ENCODE peak calls at places on chromosomes 5 and 9, in five cellular contexts. A is adipocyte; S is EH; O is stimulated activated CD4-positive, alpha-beta T cell treated with anti-CD3 and anti-CD28 coated beads, Interleukin-4, amount 100 ng/mL, for 4 hours; E is putamen. P is an unnamed sample.

GRCh38 chr5:135441919-135442318 is 5.2 kb downstream of the DCANP1 start:
- DNase-seq in A (no peak), S (no peak), O (no peak), E (no peak), P (no peak)

GRCh38 chr9:133883356-133883755 is 108.8 kb downstream of the VAV2 start:
- DNase-seq in A (no peak), S (no peak), O (no peak), E (no peak), P (peak)

GRCh38 chr5:176831425-176831824 is 21.1 kb downstream of the UNC5A start:
- DNase-seq in A (no peak), S (no peak), O (no peak), E (no peak), P (no peak)

GRCh38 chr5:91538179-91538578 is 155.1 kb upstream of the ARRDC3 start:
- DNase-seq in A (no peak), S (no peak), O (no peak), E (no peak), P (no peak)

GRCh38 chr9:136122425-136123383 is 4.0 kb upstream of the TMEM250 start:
- DNase-seq in A (peak), S (peak), O (peak), E (peak), P (peak)

GRCh38 chr5:91487420-91487819 is 104.3 kb upstream of the ARRDC3 start:
- DNase-seq in A (no peak), S (no peak), O (no peak), E (no peak), P (no peak)

GRCh38 chr5:31346896-31347557 is 153.5 kb downstream of the CDH6 start:
- DNase-seq in A (peak), S (peak), O (no peak), E (no peak), P (no peak)

GRCh38 chr5:139741823-139742172 is 53.8 kb upstream of the PSD2 start:
- DNase-seq in A (no peak), S (no peak), O (no peak), E (no peak), P (no peak)

GRCh38 chr9:108383801-108384200 is 472.0 kb downstream of the ACTL7B start:
- DNase-seq in A (no peak), S (peak), O (no peak), E (no peak), P (no peak)

GRCh38 chr5:98929982-98930355 is 1.2 kb upstream of the CHD1 start:
- DNase-seq in A (no peak), S (no peak), O (no peak), E (no peak), P (no peak)

GRCh38 chr9:93480728-93481324 is 27.4 kb upstream of the FAM120AOS start:
- DNase-seq in A (no peak), S (no peak), O (no peak), E (no peak), P (no peak)

GRCh38 chr5:39400711-39401385 is 23.9 kb downstream of the DAB2 start:
- DNase-seq in A (peak), S (peak), O (no peak), E (no peak), P (no peak)

GRCh38 chr9:91273853-91274552 is 87.7 kb downstream of the AUH start:
- DNase-seq in A (peak), S (peak), O (no peak), E (no peak), P (peak)

GRCh38 chr5:765948-766631 is 18.4 kb downstream of the ZDHHC11B start:
- DNase-seq in A (no peak), S (no peak), O (no peak), E (no peak), P (no peak)

GRCh38 chr5:104774372-104774771 is 1211.8 kb upstream of the NUDT12 start:
- DNase-seq in A (no peak), S (no peak), O (no peak), E (no peak), P (no peak)

GRCh38 chr5:91079037-91079436 is 304.1 kb downstream of the ARRDC3 start:
- DNase-seq in A (peak), S (no peak), O (no peak), E (no peak), P (no peak)

GRCh38 chr5:116313366-116313765 is 228.5 kb downstream of the COMMD10 start:
- DNase-seq in A (peak), S (no peak), O (no peak), E (no peak), P (no peak)

GRCh38 chr9:24832307-24832706 is 286.6 kb upstream of the IZUMO3 start:
- DNase-seq in A (peak), S (no peak), O (no peak), E (no peak), P (no peak)

GRCh38 chr5:51271261-51271660 is 112.0 kb upstream of the ISL1 start:
- DNase-seq in A (no peak), S (no peak), O (no peak), E (no peak), P (no peak)

GRCh38 chr9:22005700-22006605 is 3.2 kb downstream of the CDKN2B start:
- DNase-seq in A (peak), S (no peak), O (no peak), E (no peak), P (no peak)

GRCh38 chr9:37944671-37945481 is 40.9 kb upstream of the SLC25A51 start:
- DNase-seq in A (peak), S (peak), O (no peak), E (no peak), P (peak)

GRCh38 chr5:9977070-9977469 is 272.6 kb downstream of the ATPSCKMT start:
- DNase-seq in A (no peak), S (no peak), O (no peak), E (no peak), P (no peak)

GRCh38 chr5:142110046-142110531 is 1.5 kb downstream of the NDFIP1 start:
- DNase-seq in A (peak), S (peak), O (no peak), E (peak), P (peak)

GRCh38 chr5:180140627-180141006 is 68.4 kb downstream of the RASGEF1C start:
- DNase-seq in A (no peak), S (no peak), O (no peak), E (no peak), P (no peak)

GRCh38 chr5:34043099-34043876 is at the start of gene C1QTNF3:
- DNase-seq in A (no peak), S (no peak), O (no peak), E (no peak), P (peak)

GRCh38 chr9:114930063-114930812 is at the start of gene TNFSF8:
- DNase-seq in A (no peak), S (no peak), O (peak), E (no peak), P (no peak)

P was measured in AG10803.